ENCODE peak calls at places on chromosomes 5 and 9, in seven cellular contexts. S is colonic mucosa, X is breast epithelium, J is upper lobe of right lung, E is tibial artery, M is mesendoderm, O is ovary. U is an unnamed sample.
A peak's percentile ranks its signal among the peaks of the same experiment; 100 is the strongest.

GRCh38 chr5:112929336-112930081 is 7.5 kb upstream of the REEP5 start:
- DNase-seq in M (no peak), X (no peak), S (no peak), J (no peak), O (no peak), E (no peak), U (no peak)

GRCh38 chr5:168784449-168784848 is 205.3 kb upstream of the PANK3 start:
- DNase-seq in O (no peak), E (no peak), X (no peak), S (no peak), M (no peak), J (no peak), U (no peak)

GRCh38 chr9:113985968-113986585 is 92.0 kb downstream of the AMBP start:
- DNase-seq in O (no peak), X (no peak), M (no peak), S (no peak), J (no peak), E (no peak), U (no peak)

GRCh38 chr9:127118597-127119318 is 3.7 kb downstream of the ANGPTL2 start:
- DNase-seq in M (no peak), J (no peak), S (no peak), X (peak; percentile 7), E (no peak), O (peak; percentile 15), U (no peak)

GRCh38 chr5:150656191-150657132 is 4.6 kb upstream of the MYOZ3 start:
- DNase-seq in E (no peak), J (peak; percentile 87), S (peak; percentile 79), O (peak; percentile 92), X (peak; percentile 70), M (peak; percentile 77), U (no peak)

GRCh38 chr5:13478831-13479465 is 465.5 kb downstream of the DNAH5 start:
- DNase-seq in J (no peak), X (no peak), S (no peak), M (peak; percentile 77), E (no peak), O (no peak), U (peak; percentile 45)

GRCh38 chr5:21236896-21237830 is 1249.2 kb upstream of the CDH18 start:
- DNase-seq in M (no peak), J (no peak), E (no peak), X (no peak), S (no peak), O (no peak), U (no peak)

GRCh38 chr5:121962943-121963342 is 1.2 kb downstream of the SRFBP1 start:
- DNase-seq in O (no peak), X (no peak), S (no peak), E (no peak), M (no peak), J (no peak), U (no peak)

GRCh38 chr9:21591221-21592062 is 109.3 kb upstream of the IFNE start:
- DNase-seq in M (peak; percentile 95), S (no peak), J (no peak), O (no peak), X (no peak), E (peak; percentile 79), U (no peak)

GRCh38 chr9:127773981-127774380 is 4.5 kb downstream of the SH2D3C start:
- DNase-seq in E (no peak), X (no peak), S (no peak), J (no peak), M (no peak), O (no peak), U (no peak)

GRCh38 chr5:72035831-72036230 is 71.4 kb upstream of the MAP1B start:
- DNase-seq in S (no peak), X (no peak), J (no peak), E (no peak), M (no peak), O (no peak), U (no peak)

GRCh38 chr5:12023614-12024241 is 119.5 kb upstream of the CTNND2 start:
- DNase-seq in E (no peak), M (peak; percentile 65), X (no peak), O (no peak), J (no peak), S (no peak), U (peak; percentile 20)

GRCh38 chr5:35902032-35902681 is 36.3 kb downstream of the CAPSL start:
- DNase-seq in E (no peak), X (no peak), S (no peak), M (no peak), O (no peak), J (no peak), U (no peak)

GRCh38 chr5:36459191-36460135 is 146.9 kb upstream of the SLC1A3 start:
- DNase-seq in J (no peak), S (no peak), E (no peak), O (no peak), X (no peak), M (peak; percentile 73), U (peak; percentile 39)

GRCh38 chr5:134028496-134028895 is 23.7 kb upstream of the VDAC1 start:
- DNase-seq in X (no peak), J (no peak), O (no peak), M (no peak), S (no peak), E (no peak), U (no peak)

GRCh38 chr9:2093920-2094597 is 78.9 kb downstream of the SMARCA2 start:
- DNase-seq in O (no peak), X (no peak), E (no peak), S (no peak), M (peak; percentile 95), J (peak; percentile 61), U (peak; percentile 20)

GRCh38 chr5:55429707-55430253 is 105.0 kb downstream of the PLPP1 start:
- DNase-seq in O (no peak), J (no peak), M (no peak), E (no peak), X (no peak), S (peak; percentile 92), U (no peak)

GRCh38 chr5:18305288-18305899 is 671.1 kb downstream of the TAF11L14 start:
- DNase-seq in S (no peak), O (no peak), X (no peak), M (peak; percentile 49), J (no peak), E (no peak), U (no peak)

GRCh38 chr5:173612948-173613347 is 3.5 kb downstream of the BOD1 start:
- DNase-seq in M (no peak), J (no peak), X (no peak), S (no peak), O (no peak), E (no peak), U (no peak)
- H3K4me3 ChIP-seq in M (no peak overlapping the region), J (no peak overlapping the region), X (no peak overlapping the region), S (no peak overlapping the region), O (no peak overlapping the region), E (no peak overlapping the region), U (no peak overlapping the region)

GRCh38 chr9:121821326-121821725 is 169.9 kb downstream of the DAB2IP start:
- DNase-seq in S (no peak), M (no peak), X (peak; percentile 19), J (no peak), O (no peak), E (no peak), U (no peak)
- H3K27ac ChIP-seq in S (no peak overlapping the region), M (no peak overlapping the region), X (no peak overlapping the region), J (no peak overlapping the region), O (no peak overlapping the region), E (no peak overlapping the region), U (no peak overlapping the region)

GRCh38 chr5:178473858-178474257 is 116.3 kb downstream of the COL23A1 start:
- DNase-seq in M (no peak), X (no peak), E (no peak), S (no peak), O (no peak), J (no peak), U (no peak)

GRCh38 chr5:178477224-178478201 is 112.7 kb downstream of the COL23A1 start:
- DNase-seq in J (no peak), X (no peak), S (no peak), O (no peak), M (no peak), E (no peak), U (no peak)

GRCh38 chr5:178472138-178472537 is 118.1 kb downstream of the COL23A1 start:
- DNase-seq in S (no peak), E (no peak), X (no peak), O (no peak), M (no peak), J (no peak), U (no peak)

GRCh38 chr5:178476531-178476930 is 113.7 kb downstream of the COL23A1 start:
- DNase-seq in X (no peak), E (no peak), O (no peak), J (no peak), S (no peak), M (no peak), U (no peak)

DNA sequence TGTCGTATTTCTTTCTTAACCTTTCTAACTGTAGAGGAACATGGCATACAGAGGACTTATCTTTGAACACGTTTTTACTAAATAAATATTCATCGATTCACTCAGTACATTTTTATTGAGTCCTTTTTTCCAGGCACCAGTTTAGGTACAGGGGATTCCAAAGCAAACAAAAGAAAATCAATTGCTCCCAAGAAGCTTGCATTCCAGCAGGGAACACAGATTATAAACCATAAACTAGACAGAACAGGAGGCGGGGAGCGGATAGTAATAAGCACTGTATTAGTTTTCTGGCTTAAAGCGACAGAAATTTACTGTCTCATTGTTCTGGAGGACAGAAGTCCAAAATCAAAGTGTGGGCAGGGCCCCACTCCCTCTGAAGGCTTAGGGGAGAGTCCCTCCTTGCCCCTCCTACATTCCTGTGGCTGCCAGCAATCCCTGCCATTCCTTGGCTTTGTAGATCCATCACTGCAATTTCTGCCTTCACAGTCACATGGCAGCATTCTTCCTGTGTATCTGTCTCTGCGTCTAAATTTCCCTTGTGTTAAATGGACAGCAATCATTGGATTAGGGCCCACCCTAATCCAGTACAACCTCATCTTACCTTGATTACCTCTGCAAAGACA is 115.5 kb downstream of the COL23A1 start:
- DNase-seq in S (no peak), O (no peak), J (no peak), E (no peak), M (peak; percentile 55), X (no peak), U (no peak)
- H3K4me1 ChIP-seq in S (no peaks in the 10 kb centered on the region), O (no peaks in the 10 kb centered on the region), J (peaks cover 4% of the 10 kb centered on the region), E (no peaks in the 10 kb centered on the region), M (peaks cover 8% of the 10 kb centered on the region), X (no peaks in the 10 kb centered on the region), U (peaks cover 1% of the 10 kb centered on the region)

GRCh38 chr5:177507596-177508216 is 1.9 kb downstream of the DOK3 start:
- DNase-seq in J (no peak), X (no peak), S (no peak), O (no peak), E (no peak), M (no peak), U (no peak)

GRCh38 chr5:177508837-177509236 is 789 bp downstream of the DOK3 start:
- DNase-seq in O (no peak), J (no peak), M (no peak), X (no peak), S (no peak), E (no peak), U (no peak)

GRCh38 chr5:177508217-177508611 is 1.4 kb downstream of the DOK3 start:
- DNase-seq in S (no peak), E (no peak), J (no peak), M (no peak), X (no peak), O (no peak), U (no peak)

GRCh38 chr5:177505075-177505474 is 4.6 kb downstream of the DOK3 start:
- DNase-seq in O (no peak), S (no peak), X (no peak), M (no peak), J (no peak), E (no peak), U (no peak)

DNA sequence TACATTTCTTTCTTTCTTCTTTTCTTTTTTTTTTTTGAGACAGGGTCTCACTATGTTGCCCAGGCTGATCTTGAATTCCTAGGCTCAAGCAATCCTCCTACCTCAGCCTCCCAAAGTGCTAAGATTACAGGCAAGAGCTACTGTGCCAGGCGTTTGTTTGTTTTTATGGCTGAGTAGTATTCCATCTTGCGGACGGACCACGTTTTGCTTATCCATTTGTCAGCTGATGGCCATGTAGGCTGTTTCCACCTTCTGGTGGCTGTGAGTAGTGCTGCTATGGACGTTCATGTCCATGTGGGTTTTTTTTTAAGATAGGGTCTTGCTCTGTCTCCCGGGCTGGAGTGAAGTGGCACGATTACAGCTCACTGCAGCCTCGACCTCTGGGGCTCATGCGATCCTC is 2.5 kb downstream of the DOK3 start:
- DNase-seq in E (no peak), M (peak; percentile 61), X (no peak), S (no peak), O (no peak), J (no peak), U (no peak)
- H3K4me3 ChIP-seq in E (no peak overlapping the region), M (no peak overlapping the region), X (no peak overlapping the region), S (no peak overlapping the region), O (no peak overlapping the region), J (no peak overlapping the region), U (no peak overlapping the region)